ENCODE peak calls at places on chromosomes 4 and X, in nine cellular contexts. I is esophagus squamous epithelium, L is A549, V is cardiac muscle cell, N is tibial artery, T is endothelial cell, U is prostate gland, Z is thoracic aorta, O is AG04449. R is an unnamed sample.

GRCh38 chrX:38881066-38881465 is 79.8 kb downstream of the MID1IP1 start:
- DNase-seq in I (no peak), L (no peak), V (no peak), N (no peak), T (no peak), U (no peak), Z (no peak), O (no peak), R (no peak)

GRCh38 chr4:94826206-94826605 is 68.5 kb downstream of the BMPR1B start:
- DNase-seq in I (no peak), L (no peak), V (no peak), N (no peak), T (peak; percentile 8), U (no peak), Z (no peak), O (no peak), R (no peak)

GRCh38 chr4:56320293-56320692 is 67.0 kb downstream of the AASDH start:
- DNase-seq in I (no peak), L (no peak), V (peak; percentile 36), N (no peak), T (no peak), U (no peak), Z (no peak), O (no peak), R (no peak)

GRCh38 chr4:53314257-53314656 is 51.6 kb downstream of the SCFD2 start:
- DNase-seq in I (no peak), L (no peak), V (no peak), N (no peak), T (no peak), U (no peak), Z (no peak), O (no peak), R (no peak)

GRCh38 chr4:38204317-38205060 is 244.3 kb downstream of the PTTG2 start:
- DNase-seq in I (no peak), L (no peak), V (no peak), N (no peak), T (no peak), U (no peak), Z (peak; percentile 8), O (no peak), R (no peak)

GRCh38 chrX:40996886-40997530 is 88.2 kb upstream of the USP9X start:
- DNase-seq in I (no peak), L (peak; percentile 36), V (peak; percentile 96), N (no peak), T (no peak), U (no peak), Z (no peak), O (no peak), R (no peak)

GRCh38 chr4:111630705-111631104 is 514.5 kb upstream of the FAM241A start:
- DNase-seq in I (no peak), L (no peak), V (peak; percentile 55), N (no peak), T (no peak), U (no peak), Z (no peak), O (peak; percentile 2), R (no peak)

GRCh38 chrX:20623448-20623847 is 356.7 kb upstream of the RPS6KA3 start:
- DNase-seq in I (no peak), L (peak; percentile 4), V (no peak), N (no peak), T (no peak), U (no peak), Z (no peak), O (no peak), R (no peak)

GRCh38 chr4:189215574-189215973 is 725.1 kb upstream of the FRG1 start:
- DNase-seq in I (no peak), L (no peak), V (no peak), N (no peak), T (no peak), U (no peak), Z (no peak), O (no peak), R (no peak)

GRCh38 chr4:118154643-118155042 is 120.4 kb downstream of the NDST3 start:
- DNase-seq in I (no peak), L (no peak), V (no peak), N (no peak), T (no peak), U (no peak), Z (no peak), O (peak; percentile 49), R (no peak)

GRCh38 chr4:158912390-158913175 is 143.8 kb downstream of the FNIP2 start:
- DNase-seq in I (no peak), L (no peak), V (no peak), N (no peak), T (no peak), U (no peak), Z (no peak), O (no peak), R (no peak)

GRCh38 chrX:150036181-150036580 is 97.9 kb upstream of the EOLA2 start:
- DNase-seq in I (no peak), L (peak; percentile 41), V (peak; percentile 38), N (no peak), T (no peak), U (no peak), Z (peak; percentile 2), O (no peak), R (no peak)

GRCh38 chrX:78493180-78493579 is 165.8 kb upstream of the CYSLTR1 start:
- DNase-seq in I (no peak), L (no peak), V (no peak), N (no peak), T (no peak), U (no peak), Z (no peak), O (no peak), R (no peak)

GRCh38 chr4:20176881-20177280 is 74.8 kb upstream of the SLIT2 start:
- DNase-seq in I (no peak), L (no peak), V (no peak), N (no peak), T (no peak), U (no peak), Z (no peak), O (no peak), R (no peak)

GRCh38 chr4:52977252-52977651 is 115.1 kb downstream of the RASL11B start:
- DNase-seq in I (no peak), L (no peak), V (no peak), N (no peak), T (no peak), U (no peak), Z (no peak), O (no peak), R (no peak)

GRCh38 chr4:139514382-139515059 is 41.5 kb downstream of the SETD7 start:
- DNase-seq in I (no peak), L (no peak), V (no peak), N (no peak), T (no peak), U (no peak), Z (no peak), O (no peak), R (no peak)

GRCh38 chrX:3713225-3713936 is at the start of gene PRKX:
- DNase-seq in I (peak; percentile 11), L (peak; percentile 43), V (peak; percentile 56), N (peak; percentile 71), T (peak; percentile 51), U (peak; percentile 31), Z (no peak), O (no peak), R (no peak)

GRCh38 chr4:46886711-46887110 is 22.3 kb downstream of the COX7B2 start:
- DNase-seq in I (no peak), L (no peak), V (peak; percentile 9), N (no peak), T (no peak), U (no peak), Z (no peak), O (no peak), R (no peak)
- TF ChIP-seq CTCF in I (no peak), L (no peak), V (peak; percentile 32), N (peak; percentile 37), T (no peak), U (no peak), Z (no peak), O (no peak), R (no peak)

GRCh38 chr4:127782275-127783025 is at the start of gene HSPA4L:
- DNase-seq in I (no peak), L (peak; percentile 65), V (no peak), N (peak; percentile 85), T (peak; percentile 28), U (no peak), Z (no peak), O (no peak), R (peak; percentile 29)
- TF ChIP-seq CTCF in I (peak; percentile 40), L (no peak), V (peak; percentile 40), N (peak; percentile 39), T (no peak), U (peak; percentile 79), Z (peak; percentile 19), O (peak; percentile 46), R (no peak)

DNA sequence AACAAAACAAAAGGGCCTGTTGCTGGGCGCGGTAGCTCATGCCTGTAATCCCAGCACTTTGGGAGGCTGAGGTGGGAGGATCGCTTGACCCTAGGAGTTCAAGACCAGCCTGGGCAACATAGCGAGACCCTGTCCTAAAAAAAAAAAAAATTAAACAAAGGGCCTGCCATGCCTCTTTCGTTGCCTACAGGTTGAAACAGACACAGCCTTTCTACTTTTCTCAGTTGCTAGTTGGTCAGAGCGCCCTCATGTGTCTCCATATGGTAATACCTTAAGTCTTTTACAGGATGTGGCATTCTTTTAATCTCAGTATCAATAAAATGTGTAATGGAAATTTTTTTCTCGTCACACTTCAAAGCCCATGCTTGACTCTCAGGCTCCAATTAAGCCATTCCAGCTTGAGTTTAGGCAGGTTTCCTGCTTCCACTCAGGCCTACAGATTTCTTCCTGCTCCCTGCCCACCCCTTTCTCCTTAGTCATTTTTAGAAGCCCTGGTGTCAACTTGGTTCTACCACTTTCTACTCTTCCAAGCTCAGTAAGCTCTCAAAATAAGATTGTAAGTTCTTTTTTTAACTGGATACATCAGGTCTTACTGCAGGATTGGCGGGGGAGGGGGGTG is 4.6 kb upstream of the SOWAHD start:
- DNase-seq in I (no peak), L (no peak), V (peak; percentile 63), N (no peak), T (peak; percentile 25), U (no peak), Z (no peak), O (no peak), R (no peak)
- TF ChIP-seq CTCF in I (no peak), L (peak; percentile 51), V (peak; percentile 46), N (no peak), T (peak; percentile 44), U (peak; percentile 19), Z (no peak), O (no peak), R (no peak)

GRCh38 chrX:148380614-148381561 is 119.5 kb upstream of the AFF2 start:
- DNase-seq in I (no peak), L (no peak), V (no peak), N (no peak), T (no peak), U (no peak), Z (no peak), O (no peak), R (no peak)

GRCh38 chrX:148376342-148376741 is 124.1 kb upstream of the AFF2 start:
- DNase-seq in I (no peak), L (no peak), V (no peak), N (no peak), T (no peak), U (no peak), Z (no peak), O (no peak), R (no peak)

GRCh38 chrX:148381603-148382002 is 118.8 kb upstream of the AFF2 start:
- DNase-seq in I (no peak), L (no peak), V (no peak), N (no peak), T (no peak), U (no peak), Z (no peak), O (no peak), R (no peak)

GRCh38 chrX:148382983-148383382 is 117.4 kb upstream of the AFF2 start:
- DNase-seq in I (no peak), L (no peak), V (no peak), N (no peak), T (no peak), U (no peak), Z (no peak), O (no peak), R (no peak)

GRCh38 chrX:148380107-148380506 is 120.3 kb upstream of the AFF2 start:
- DNase-seq in I (no peak), L (no peak), V (no peak), N (no peak), T (no peak), U (no peak), Z (no peak), O (no peak), R (no peak)
- TF ChIP-seq CTCF in I (no peak), L (no peak), V (no peak), N (no peak), T (no peak), U (no peak), Z (no peak), O (no peak), R (no peak)

R was measured in omental fat pad.